ENCODE peak calls at places on chromosomes 11 and 22, in seven cellular contexts. Q is NAMALWA; R is cardiac muscle cell; I is stimulated activated CD4-positive, alpha-beta T cell treated with anti-CD3 and anti-CD28 coated beads, Interleukin-2, amount 100 ng/mL, for 48 hours; O is germinal center; J is esophagus squamous epithelium; G is A549. V is an unnamed sample.

GRCh38 chr11:86211619-86212018 is 32.9 kb upstream of the EED start:
- DNase-seq in I (no peak), Q (no peak), O (no peak), R (no peak), G (no peak), J (no peak), V (no peak)

GRCh38 chr11:120858740-120859139 is 165.2 kb upstream of the TBCEL start:
- DNase-seq in O (no peak), Q (no peak), I (no peak), G (no peak), J (no peak), R (peak), V (no peak)

GRCh38 chr11:131626761-131627160 is 256.3 kb downstream of the NTM start:
- DNase-seq in Q (no peak), J (no peak), G (no peak), R (no peak), I (no peak), O (no peak), V (no peak)

GRCh38 chr11:33642461-33643166 is 58.0 kb downstream of the C11orf91 start:
- DNase-seq in I (no peak), G (no peak), J (no peak), R (no peak), O (no peak), Q (no peak), V (no peak)

GRCh38 chr11:133503776-133504175 is 28.5 kb downstream of the OPCML start:
- DNase-seq in Q (no peak), I (no peak), G (no peak), J (no peak), R (no peak), O (no peak), V (no peak)

GRCh38 chr22:41976070-41976901 is 7.0 kb downstream of the SEPTIN3 start:
- DNase-seq in Q (peak), G (no peak), J (no peak), R (peak), O (peak), I (peak), V (peak)

GRCh38 chr22:45212992-45213751 is 27.5 kb downstream of the KIAA0930 start:
- DNase-seq in I (no peak), G (no peak), O (no peak), J (no peak), R (peak), Q (no peak), V (peak)

GRCh38 chr22:31291403-31291715 is 929 bp downstream of the PIK3IP1 start:
- DNase-seq in G (no peak), I (no peak), R (no peak), Q (peak), O (no peak), J (no peak), V (no peak)

GRCh38 chr11:8031248-8032115 is 44.3 kb downstream of the EIF3F start:
- DNase-seq in Q (no peak), J (no peak), G (no peak), I (no peak), R (no peak), O (no peak), V (no peak)

GRCh38 chr11:125496465-125496817 is 376 bp upstream of the FEZ1 start:
- DNase-seq in J (no peak), I (no peak), Q (no peak), O (no peak), R (no peak), G (no peak), V (no peak)

GRCh38 chr11:131422491-131422890 is 52.1 kb downstream of the NTM start:
- DNase-seq in O (no peak), R (no peak), G (no peak), J (no peak), I (no peak), Q (no peak), V (no peak)

GRCh38 chr22:43228330-43228729 is 41.4 kb upstream of the TTLL12 start:
- DNase-seq in J (no peak), G (peak), I (peak), Q (peak), O (no peak), R (peak), V (peak)

GRCh38 chr11:64598797-64599697 is 8.0 kb downstream of the SLC22A12 start:
- DNase-seq in R (no peak), J (no peak), G (no peak), Q (no peak), O (no peak), I (no peak), V (no peak)

GRCh38 chr11:102361100-102362021 is 14.3 kb downstream of the BIRC2 start:
- DNase-seq in J (no peak), G (no peak), O (peak), I (no peak), Q (peak), R (no peak), V (no peak)

GRCh38 chr11:70702040-70702648 is 303.8 kb downstream of the CTTN start:
- DNase-seq in O (no peak), J (no peak), I (no peak), Q (no peak), G (no peak), R (no peak), V (no peak)

GRCh38 chr11:46285594-46286033 is 8.2 kb downstream of the CREB3L1 start:
- DNase-seq in R (no peak), I (no peak), Q (no peak), J (no peak), G (no peak), O (no peak), V (no peak)

GRCh38 chr22:36355362-36355761 is 32.4 kb downstream of the MYH9 start:
- DNase-seq in I (no peak), Q (peak), R (no peak), J (no peak), O (no peak), G (no peak), V (no peak)

GRCh38 chr11:45025716-45026492 is 75.2 kb upstream of the TP53I11 start:
- DNase-seq in O (peak), J (no peak), I (no peak), Q (peak), R (no peak), G (no peak), V (no peak)

GRCh38 chr22:24429411-24430365 is 2.3 kb downstream of the ADORA2A start:
- DNase-seq in O (no peak), G (no peak), R (no peak), Q (peak), J (no peak), I (peak), V (peak)

GRCh38 chr11:6635082-6635932 is 16.1 kb upstream of the TPP1 start:
- DNase-seq in G (no peak), I (no peak), O (no peak), J (no peak), Q (no peak), R (no peak), V (peak)

GRCh38 chr22:36156515-36157419 is 3.8 kb downstream of the APOL3 start:
- DNase-seq in J (peak), O (no peak), G (no peak), I (peak), Q (peak), R (peak), V (peak)

GRCh38 chr22:32144875-32145274 is 14.2 kb downstream of the C22orf42 start:
- DNase-seq in G (no peak), O (peak), Q (peak), J (no peak), R (no peak), I (no peak), V (no peak)

GRCh38 chr11:15769203-15769602 is 587.1 kb downstream of the SOX6 start:
- DNase-seq in R (no peak), I (no peak), G (no peak), J (no peak), O (no peak), Q (no peak), V (no peak)

GRCh38 chr22:38674888-38675287 is 6.9 kb upstream of the TOMM22 start:
- DNase-seq in J (no peak), Q (no peak), G (no peak), I (no peak), R (no peak), O (no peak), V (peak)

GRCh38 chr11:34825670-34826383 is 90.4 kb downstream of the APIP start:
- DNase-seq in Q (no peak), R (no peak), J (no peak), I (no peak), G (no peak), O (no peak), V (no peak)

GRCh38 chr11:110972640-110973039 is 260.4 kb upstream of the ARHGAP20 start:
- DNase-seq in R (no peak), O (no peak), J (no peak), I (no peak), G (no peak), Q (no peak), V (no peak)

GRCh38 chr11:61162092-61162935 is 1.1 kb upstream of the VPS37C start:
- DNase-seq in Q (peak), G (peak), R (peak), J (no peak), O (no peak), I (no peak), V (peak)

GRCh38 chr11:12235549-12235944 is 125.2 kb downstream of the MICAL2 start:
- DNase-seq in Q (no peak), G (no peak), O (no peak), R (peak), I (no peak), J (no peak), V (no peak)

GRCh38 chr11:135069884-135070283 is 657.8 kb upstream of the B3GAT1 start:
- DNase-seq in Q (no peak), O (no peak), G (no peak), J (no peak), I (no peak), R (no peak), V (no peak)

GRCh38 chr11:57181678-57182305 is at the start of gene LRRC55:
- DNase-seq in I (no peak), G (no peak), J (no peak), Q (no peak), R (no peak), O (no peak), V (no peak)

GRCh38 chr22:50306753-50307749 is at the start of gene PLXNB2:
- DNase-seq in G (peak), J (no peak), Q (peak), R (peak), O (peak), I (no peak), V (peak)

GRCh38 chr22:26527574-26528465 is 15.5 kb upstream of the TFIP11 start:
- DNase-seq in I (no peak), J (no peak), Q (no peak), O (no peak), R (peak), G (no peak), V (no peak)

GRCh38 chr11:20070459-20070858 is 89.8 kb downstream of the DBX1 start:
- DNase-seq in G (no peak), R (no peak), O (no peak), Q (no peak), J (no peak), I (no peak), V (no peak)

GRCh38 chr11:114058026-114058706 is 1.3 kb upstream of the ZBTB16 start:
- DNase-seq in J (no peak), R (peak), G (no peak), Q (no peak), O (no peak), I (no peak), V (no peak)

GRCh38 chr22:18035740-18036139 is 11.4 kb upstream of the MICAL3 start:
- DNase-seq in O (no peak), Q (no peak), I (no peak), G (peak), R (peak), J (no peak), V (no peak)

GRCh38 chr22:22751043-22751603 is 106.7 kb downstream of the GGTLC2 start:
- DNase-seq in G (no peak), R (no peak), I (no peak), Q (no peak), J (no peak), O (no peak), V (no peak)